ENCODE peak calls at places on chromosomes 5 and 9, in six cellular contexts. Q is GM12865, M is foreskin fibroblast, C is NCI-H748 treated with DMSO at 0.1 percent for 48 hours, E is ELR, B is CMK. V is an unnamed sample.

GRCh38 chr9:116924462-116925110 is 237.5 kb downstream of the TRIM32 start:
- DNase-seq in M (peak), C (no peak), B (no peak), E (peak), Q (no peak), V (no peak)

GRCh38 chr5:93532370-93532769 is 48.6 kb downstream of the NR2F1-AS1 start:
- DNase-seq in C (no peak), B (no peak), Q (no peak), E (peak), M (peak), V (no peak)

GRCh38 chr5:14105717-14106435 is 37.3 kb upstream of the TRIO start:
- DNase-seq in B (no peak), E (peak), Q (no peak), M (peak), C (no peak), V (no peak)

GRCh38 chr5:30385754-30386153 is 807.7 kb upstream of the CDH6 start:
- DNase-seq in E (no peak), M (no peak), Q (no peak), B (no peak), C (no peak), V (no peak)

GRCh38 chr5:71932649-71933338 is 174.5 kb upstream of the MAP1B start:
- DNase-seq in C (peak), Q (no peak), E (peak), B (no peak), M (peak), V (no peak)

GRCh38 chr5:142248853-142249462 is 75.9 kb downstream of the SPRY4 start:
- DNase-seq in B (no peak), Q (no peak), E (no peak), C (no peak), M (peak), V (no peak)

GRCh38 chr5:161545701-161546462 is 643 bp downstream of the GABRB2 start:
- DNase-seq in Q (peak), M (no peak), B (no peak), C (no peak), E (no peak), V (peak)

GRCh38 chr5:50963647-50964584 is 297.5 kb downstream of the PARP8 start:
- DNase-seq in E (no peak), C (peak), M (peak), Q (no peak), B (no peak), V (peak)

GRCh38 chr9:109974143-109974917 is 194.3 kb downstream of the PALM2AKAP2 start:
- DNase-seq in C (no peak), M (no peak), E (no peak), B (no peak), Q (peak), V (peak)

GRCh38 chr9:98484218-98484617 is 224.5 kb downstream of the GABBR2 start:
- DNase-seq in M (peak), C (no peak), Q (no peak), E (peak), B (no peak), V (no peak)

GRCh38 chr5:170745481-170746061 is 38.0 kb upstream of the GABRP start:
- DNase-seq in E (peak), B (no peak), M (peak), C (no peak), Q (no peak), V (peak)

GRCh38 chr9:115263731-115264130 is 145.8 kb upstream of the TNC start:
- DNase-seq in Q (no peak), C (no peak), E (peak), M (peak), B (no peak), V (no peak)

GRCh38 chr9:120711841-120712538 is 2.3 kb downstream of the MEGF9 start:
- DNase-seq in E (peak), Q (peak), C (no peak), B (no peak), M (no peak), V (no peak)

GRCh38 chr5:9513825-9514224 is 32.0 kb downstream of the SEMA5A start:
- DNase-seq in C (no peak), B (no peak), M (peak), Q (no peak), E (peak), V (no peak)

GRCh38 chr9:101375546-101375945 is 9.3 kb downstream of the BAAT start:
- DNase-seq in Q (no peak), C (no peak), B (no peak), E (no peak), M (no peak), V (no peak)